ENCODE peak calls at places on chromosomes 5 and 9, in seven cellular contexts. U, M, C, B, E, J and L are unnamed samples.

GRCh38 chr5:59760798-59761348 is 132.7 kb downstream of the PDE4D start:
- DNase-seq in U (no peak), M (no peak), C (peak), B (peak), E (peak), J (no peak), L (no peak)

GRCh38 chr9:76215066-76215465 is 179.2 kb downstream of the RFK start:
- DNase-seq in U (peak), M (no peak), C (peak), B (peak), E (peak), J (no peak), L (no peak)

GRCh38 chr9:100222674-100223073 is 123.6 kb downstream of the INVS start:
- DNase-seq in U (peak), M (no peak), C (peak), B (peak), E (no peak), J (no peak), L (no peak)

GRCh38 chr9:133948138-133948537 is 44.0 kb downstream of the VAV2 start:
- DNase-seq in U (no peak), M (peak), C (no peak), B (peak), E (no peak), J (no peak), L (no peak)

GRCh38 chr5:32044904-32045303 is 129.2 kb downstream of the GOLPH3 start:
- DNase-seq in U (no peak), M (no peak), C (peak), B (peak), E (peak), J (no peak), L (no peak)

GRCh38 chr5:1111727-1112289 is at the start of gene SLC12A7:
- DNase-seq in U (no peak), M (peak), C (peak), B (no peak), E (peak), J (no peak), L (peak)

GRCh38 chr5:1557114-1557873 is 33.5 kb upstream of the LPCAT1 start:
- DNase-seq in U (no peak), M (no peak), C (no peak), B (no peak), E (no peak), J (no peak), L (no peak)

GRCh38 chr9:15529566-15530324 is 19.0 kb upstream of the PSIP1 start:
- DNase-seq in U (no peak), M (no peak), C (no peak), B (no peak), E (no peak), J (no peak), L (no peak)

GRCh38 chr5:94440015-94440414 is 178.4 kb downstream of the KIAA0825 start:
- DNase-seq in U (no peak), M (no peak), C (peak), B (no peak), E (no peak), J (no peak), L (no peak)

GRCh38 chr9:93531374-93531773 is 45.0 kb upstream of the PHF2 start:
- DNase-seq in U (no peak), M (no peak), C (no peak), B (peak), E (no peak), J (no peak), L (no peak)

GRCh38 chr5:55418994-55419991 is 111.5 kb downstream of the MTREX start:
- DNase-seq in U (no peak), M (no peak), C (peak), B (peak), E (peak), J (no peak), L (no peak)

GRCh38 chr5:162154242-162154641 is 86.7 kb downstream of the GABRG2 start:
- DNase-seq in U (no peak), M (no peak), C (no peak), B (no peak), E (no peak), J (no peak), L (no peak)

GRCh38 chr5:151037561-151038291 is 17.3 kb downstream of the GPX3 start:
- DNase-seq in U (no peak), M (no peak), C (peak), B (peak), E (no peak), J (no peak), L (no peak)

GRCh38 chr5:98341711-98342042 is 431.8 kb upstream of the RGMB start:
- DNase-seq in U (no peak), M (no peak), C (peak), B (no peak), E (no peak), J (no peak), L (no peak)

GRCh38 chr9:133453651-133454050 is 6.1 kb upstream of the CACFD1 start:
- DNase-seq in U (no peak), M (no peak), C (no peak), B (no peak), E (no peak), J (no peak), L (no peak)

GRCh38 chr5:166073921-166074838 is 2217.3 kb upstream of the WWC1 start:
- DNase-seq in U (no peak), M (peak), C (no peak), B (no peak), E (no peak), J (no peak), L (no peak)

GRCh38 chr5:149265559-149265958 is 6.1 kb upstream of the AFAP1L1 start:
- DNase-seq in U (peak), M (no peak), C (peak), B (peak), E (no peak), J (no peak), L (no peak)

GRCh38 chr5:124697912-124698690 is 48.3 kb downstream of the ZNF608 start:
- DNase-seq in U (no peak), M (no peak), C (peak), B (no peak), E (no peak), J (no peak), L (no peak)

GRCh38 chr9:1726993-1727759 is 288.0 kb upstream of the SMARCA2 start:
- DNase-seq in U (no peak), M (peak), C (no peak), B (no peak), E (no peak), J (no peak), L (no peak)